ENCODE peak calls at places on chromosomes 13 and 19, in five cellular contexts. Z is cardiac muscle cell, L is body of pancreas, J is HCT116, C is stomach. V is an unnamed sample.

GRCh38 chr13:43411211-43411610 is 375.6 kb downstream of the ENOX1 start:
- DNase-seq in Z (no peak), L (no peak), J (no peak), C (no peak), V (no peak)

GRCh38 chr19:43438291-43439162 is 23.8 kb downstream of the TEX101 start:
- DNase-seq in Z (no peak), L (peak), J (no peak), C (peak), V (no peak)

GRCh38 chr13:21164631-21165030 is 11.7 kb downstream of the SKA3 start:
- DNase-seq in Z (no peak), L (no peak), J (no peak), C (no peak), V (no peak)

GRCh38 chr13:21475115-21475514 is 16.0 kb upstream of the ZDHHC20 start:
- DNase-seq in Z (no peak), L (no peak), J (no peak), C (no peak), V (no peak)

GRCh38 chr13:93361703-93362102 is 135.1 kb downstream of the GPC6 start:
- DNase-seq in Z (no peak), L (no peak), J (no peak), C (no peak), V (no peak)

GRCh38 chr13:100828226-100828625 is 153.6 kb upstream of the TMTC4 start:
- DNase-seq in Z (peak), L (no peak), J (no peak), C (no peak), V (peak)

GRCh38 chr13:51826606-51827005 is 18.4 kb downstream of the TMEM272 start:
- DNase-seq in Z (no peak), L (no peak), J (no peak), C (no peak), V (no peak)

GRCh38 chr19:11410682-11411081 is 8.4 kb downstream of the RGL3 start:
- DNase-seq in Z (no peak), L (no peak), J (no peak), C (no peak), V (no peak)

GRCh38 chr13:64925284-64925683 is 2304.9 kb downstream of the PCDH9 start:
- DNase-seq in Z (peak), L (no peak), J (no peak), C (no peak), V (no peak)

GRCh38 chr13:41418027-41418426 is 39.3 kb upstream of the RGCC start:
- DNase-seq in Z (no peak), L (no peak), J (no peak), C (no peak), V (no peak)

GRCh38 chr13:31349156-31349555 is 149.4 kb downstream of the B3GLCT start:
- DNase-seq in Z (no peak), L (no peak), J (no peak), C (no peak), V (no peak)

GRCh38 chr19:45340232-45340898 is at the start of gene KLC3:
- DNase-seq in Z (peak), L (peak), J (peak), C (peak), V (peak)

GRCh38 chr19:33438987-33439781 is 65.7 kb downstream of the CEBPG start:
- DNase-seq in Z (no peak), L (no peak), J (no peak), C (no peak), V (no peak)

GRCh38 chr19:46803555-46803954 is 15.2 kb upstream of the SLC1A5 start:
- DNase-seq in Z (no peak), L (no peak), J (no peak), C (no peak), V (no peak)

GRCh38 chr13:84959818-84960217 is 839.4 kb downstream of the SLITRK6 start:
- DNase-seq in Z (no peak), L (no peak), J (no peak), C (no peak), V (no peak)

GRCh38 chr13:42328672-42329071 is 56.7 kb downstream of the AKAP11 start:
- DNase-seq in Z (no peak), L (no peak), J (no peak), C (no peak), V (no peak)

GRCh38 chr19:11421607-11422098 is 2.5 kb upstream of the RGL3 start:
- DNase-seq in Z (peak), L (peak), J (no peak), C (peak), V (peak)

GRCh38 chr13:95553271-95553588 is 710 bp downstream of the CLDN10 start:
- DNase-seq in Z (no peak), L (no peak), J (no peak), C (no peak), V (no peak)

GRCh38 chr13:95556981-95557380 is 4.5 kb downstream of the CLDN10 start:
- DNase-seq in Z (no peak), L (no peak), J (no peak), C (no peak), V (no peak)

GRCh38 chr13:95553614-95554385 is 1.3 kb downstream of the CLDN10 start:
- DNase-seq in Z (peak), L (peak), J (no peak), C (no peak), V (no peak)

GRCh38 chr13:95552208-95552538 is 347 bp upstream of the CLDN10 start:
- DNase-seq in Z (no peak), L (no peak), J (no peak), C (no peak), V (no peak)

DNA sequence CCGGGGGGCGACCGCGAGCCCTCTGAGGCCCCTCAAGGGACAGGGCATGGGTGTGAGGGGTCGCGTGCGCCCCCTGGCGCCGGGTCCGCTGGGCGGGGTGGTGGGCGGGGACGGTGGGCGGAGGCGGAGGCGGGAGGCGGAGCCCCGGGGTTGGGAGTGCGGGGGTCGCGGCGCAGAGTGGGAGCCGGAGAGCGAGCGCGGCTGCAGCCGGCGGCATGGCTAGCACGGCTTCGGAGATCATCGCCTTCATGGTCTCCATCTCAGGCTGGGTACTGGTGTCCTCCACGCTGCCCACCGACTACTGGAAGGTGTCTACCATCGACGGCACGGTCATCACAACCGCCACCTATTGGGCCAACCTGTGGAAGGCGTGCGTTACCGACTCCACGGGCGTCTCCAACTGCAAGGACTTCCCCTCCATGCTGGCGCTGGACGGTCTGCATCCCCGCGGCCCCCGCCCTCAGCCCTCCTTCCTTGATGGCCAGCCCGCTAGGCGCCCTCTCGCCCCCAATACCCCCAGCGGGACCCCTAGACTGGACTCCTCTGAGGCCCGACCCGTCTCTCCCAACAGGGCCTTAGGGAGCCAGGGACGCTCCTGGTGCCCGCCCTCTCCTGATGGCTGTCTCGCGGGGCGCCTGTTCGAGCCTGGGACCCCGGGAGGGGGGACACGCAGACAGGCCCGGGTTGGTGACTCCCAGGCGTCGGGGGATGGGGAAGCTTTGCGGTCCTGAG is at the start of gene CLDN10:
- DNase-seq in Z (peak), L (peak), J (no peak), C (no peak), V (no peak)
- TF ChIP-seq CTCF in Z (no peak), L (peak), J (no peak), C (no peak), V (no peak)

GRCh38 chr19:35609881-35610353 is 2.6 kb upstream of the HAUS5 start:
- DNase-seq in Z (no peak), L (no peak), J (no peak), C (no peak), V (no peak)
- H3K27ac ChIP-seq in Z (no peak), L (no peak), J (no peak), C (no peak), V (no peak)

DNA sequence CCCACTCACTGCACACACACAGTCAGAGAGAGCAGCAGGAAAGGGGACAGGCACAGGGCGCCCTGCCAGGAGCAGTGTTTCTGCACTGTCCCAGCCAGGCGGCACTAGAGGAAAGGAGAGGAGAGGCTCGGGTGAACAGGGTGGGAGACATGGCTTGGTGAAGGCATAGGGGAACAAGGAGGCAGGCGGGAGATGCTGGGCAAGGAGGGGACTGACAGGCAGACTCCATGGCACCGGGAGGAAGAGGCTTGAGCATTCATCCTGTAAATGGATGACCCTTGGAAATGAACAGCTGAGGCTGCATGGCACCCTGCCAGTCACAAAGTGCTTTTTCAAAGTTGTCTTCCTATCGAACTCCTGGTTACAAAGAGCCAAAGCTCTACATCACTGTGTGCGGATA is 22.5 kb downstream of the MED26 start:
- DNase-seq in Z (no peak), L (peak), J (no peak), C (no peak), V (no peak)
- TF ChIP-seq CTCF in Z (no peak), L (no peak), J (no peak), C (no peak), V (no peak)

GRCh38 chr13:99346328-99347070 is 39.3 kb upstream of the GPR183 start:
- DNase-seq in Z (no peak), L (no peak), J (no peak), C (no peak), V (no peak)

GRCh38 chr13:99342723-99343315 is 35.6 kb upstream of the GPR183 start:
- DNase-seq in Z (no peak), L (no peak), J (no peak), C (no peak), V (no peak)

GRCh38 chr13:99344610-99345208 is 37.5 kb upstream of the GPR183 start:
- DNase-seq in Z (no peak), L (no peak), J (no peak), C (no peak), V (no peak)

GRCh38 chr13:99347335-99347878 is 40.2 kb upstream of the GPR183 start:
- DNase-seq in Z (no peak), L (no peak), J (no peak), C (no peak), V (no peak)

DNA sequence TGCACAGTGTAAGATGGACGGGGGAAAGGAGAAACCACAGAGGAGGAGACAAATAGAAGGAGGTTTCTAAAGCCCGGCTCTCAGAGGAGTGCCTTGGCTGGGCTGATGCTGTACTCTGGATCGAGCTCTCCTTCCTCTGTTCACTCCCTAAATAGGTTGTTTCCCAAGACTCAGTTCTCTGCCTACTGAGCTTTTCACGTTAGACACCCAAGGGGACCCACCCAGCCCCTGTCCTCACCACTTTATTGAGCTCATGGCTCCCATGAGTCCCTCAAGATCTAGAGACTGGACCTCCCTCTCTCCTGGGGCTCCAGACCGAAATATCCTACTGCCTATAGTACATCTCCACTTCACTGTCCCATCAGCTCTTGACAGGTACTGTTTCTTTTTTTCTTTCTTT is 38.1 kb upstream of the GPR183 start:
- DNase-seq in Z (no peak), L (no peak), J (no peak), C (no peak), V (no peak)
- H3K27ac ChIP-seq in Z (no peak), L (no peak), J (no peak), C (no peak), V (no peak)

DNA sequence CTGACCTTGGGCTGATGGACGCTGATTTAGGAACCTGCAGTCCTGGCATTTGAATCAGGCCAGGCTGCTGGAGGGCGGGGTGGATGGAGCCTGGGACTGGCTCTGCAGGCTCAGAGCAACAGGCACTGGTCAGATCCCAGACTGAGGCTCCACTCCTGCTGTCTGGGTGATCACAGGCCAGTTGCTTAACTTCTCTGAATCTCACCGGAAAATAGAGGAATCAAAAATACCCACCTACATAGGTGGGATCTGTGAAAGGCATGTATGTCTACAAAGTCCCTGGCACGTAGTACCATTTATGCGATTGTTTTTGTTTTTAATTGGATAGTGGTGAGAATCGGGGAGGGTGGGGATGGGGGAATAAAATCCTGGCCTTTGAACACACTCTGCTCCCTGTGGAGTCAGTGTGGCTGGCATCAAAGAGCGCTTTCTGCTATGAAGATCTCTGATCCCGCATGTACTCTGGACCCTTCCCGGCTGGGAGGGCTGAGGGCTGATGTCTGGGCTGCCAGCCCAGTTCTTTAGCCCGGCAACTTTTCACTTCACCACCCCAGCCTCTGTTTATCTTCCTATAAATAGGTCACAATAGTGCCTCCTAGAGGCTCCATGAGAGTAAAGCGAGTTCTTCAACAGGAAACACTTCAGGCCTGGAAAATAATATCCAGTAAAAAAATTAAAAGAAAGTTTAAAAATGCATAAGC is 292.3 kb downstream of the ZNF536 start:
- DNase-seq in Z (peak), L (peak), J (no peak), C (peak), V (peak)
- TF ChIP-seq CTCF in Z (peak), L (peak), J (no peak), C (no peak), V (peak)

V was measured in WERI-Rb-1.